ENCODE peak calls at places on chromosomes 6 and 20, in four cellular contexts. F is heart right ventricle; E is activated naive CD8-positive, alpha-beta T cell treated with anti-CD3 and anti-CD28 coated beads, Interleukin-2, amount 50 U/mL, for 24 hours; J is breast epithelium. Q is an unnamed sample.

GRCh38 chr6:138610816-138611215 is 111.5 kb upstream of the NHSL1 start:
- DNase-seq in J (no peak), F (no peak), E (no peak), Q (no peak)

GRCh38 chr6:150183966-150184365 is 41.1 kb downstream of the PPP1R14C start:
- DNase-seq in J (no peak), E (no peak), F (no peak), Q (no peak)

GRCh38 chr6:35248965-35249364 is 10.6 kb upstream of the ZNF76 start:
- DNase-seq in F (no peak), J (no peak), E (no peak), Q (no peak)

GRCh38 chr20:32983459-32984112 is 20.6 kb downstream of the SUN5 start:
- DNase-seq in J (no peak), F (no peak), E (no peak), Q (no peak)

GRCh38 chr6:105794263-105794662 is 291.9 kb upstream of the PRDM1 start:
- DNase-seq in J (no peak), E (no peak), F (peak; percentile 15), Q (no peak)

GRCh38 chr6:43609402-43609801 is 19.7 kb downstream of the GTPBP2 start:
- DNase-seq in F (no peak), J (no peak), E (no peak), Q (no peak)

GRCh38 chr20:22389836-22390542 is 194.4 kb downstream of the FOXA2 start:
- DNase-seq in J (no peak), F (no peak), E (no peak), Q (no peak)

GRCh38 chr6:72132425-72132824 is 246.1 kb downstream of the RIMS1 start:
- DNase-seq in E (no peak), J (no peak), F (no peak), Q (no peak)

GRCh38 chr6:1624071-1624847 is 14.5 kb downstream of the FOXC1 start:
- DNase-seq in F (no peak), J (no peak), E (peak; percentile 31), Q (no peak)

GRCh38 chr20:62786100-62786499 is 10.2 kb upstream of the MRGBP start:
- DNase-seq in E (no peak), J (no peak), F (no peak), Q (no peak)

GRCh38 chr20:35561268-35561667 is 19.4 kb downstream of the ERGIC3 start:
- DNase-seq in E (no peak), F (no peak), J (no peak), Q (peak; percentile 64)

GRCh38 chr20:56343861-56344381 is 14.9 kb upstream of the FAM210B start:
- DNase-seq in J (no peak), F (no peak), E (peak; percentile 63), Q (peak; percentile 51)

GRCh38 chr20:40632346-40632976 is 56.6 kb downstream of the MAFB start:
- DNase-seq in J (no peak), E (no peak), F (no peak), Q (peak; percentile 42)

GRCh38 chr20:25299801-25300200 is 51.9 kb downstream of the PYGB start:
- DNase-seq in J (no peak), F (no peak), E (no peak), Q (no peak)

GRCh38 chr6:34358389-34358906 is 34.0 kb downstream of the NUDT3 start:
- DNase-seq in E (no peak), J (no peak), F (no peak), Q (no peak)

GRCh38 chr20:31678389-31679356 is 41.0 kb downstream of the COX4I2 start:
- DNase-seq in J (no peak), E (no peak), F (no peak), Q (peak; percentile 98)

GRCh38 chr6:86017236-86017635 is 374.6 kb upstream of the SYNCRIP start:
- DNase-seq in F (no peak), E (no peak), J (no peak), Q (no peak)

GRCh38 chr6:57305112-57305511 is 12.3 kb upstream of the PRIM2 start:
- DNase-seq in F (no peak), E (no peak), J (no peak), Q (no peak)

GRCh38 chr6:44820366-44821158 is 433.1 kb downstream of the CDC5L start:
- DNase-seq in J (no peak), F (no peak), E (no peak), Q (no peak)

GRCh38 chr6:5697508-5697907 is 309.2 kb downstream of the NRN1 start:
- DNase-seq in J (no peak), E (no peak), F (no peak), Q (no peak)

GRCh38 chr6:72826744-72827438 is 205.0 kb downstream of the KCNQ5 start:
- DNase-seq in J (no peak), F (no peak), E (no peak), Q (no peak)

GRCh38 chr6:38212116-38212515 is 392.6 kb downstream of the ZFAND3 start:
- DNase-seq in J (no peak), E (no peak), F (no peak), Q (peak; percentile 38)

GRCh38 chr6:76026101-76026500 is 46.4 kb downstream of the IMPG1 start:
- DNase-seq in F (no peak), J (no peak), E (peak; percentile 3), Q (no peak)

GRCh38 chr6:26075063-26075717 is 12.0 kb upstream of the HFE start:
- DNase-seq in F (no peak), E (no peak), J (no peak), Q (no peak)

GRCh38 chr20:19773471-19773870 is 15.4 kb downstream of the RIN2 start:
- DNase-seq in E (no peak), J (no peak), F (no peak), Q (no peak)

GRCh38 chr6:642805-643204 is 14.1 kb downstream of the HUS1B start:
- DNase-seq in F (no peak), E (no peak), J (no peak), Q (no peak)

GRCh38 chr6:98957440-98957839 is 9.7 kb upstream of the FBXL4 start:
- DNase-seq in E (no peak), J (no peak), F (no peak), Q (peak; percentile 22)

GRCh38 chr20:61868006-61868405 is 197.7 kb downstream of the TAF4 start:
- DNase-seq in F (no peak), J (no peak), E (no peak), Q (no peak)

GRCh38 chr6:160912411-160912810 is 79.2 kb upstream of the MAP3K4 start:
- DNase-seq in F (no peak), J (no peak), E (no peak), Q (no peak)

GRCh38 chr20:47809561-47809960 is 24.3 kb upstream of the SULF2 start:
- DNase-seq in J (no peak), F (no peak), E (no peak), Q (no peak)

GRCh38 chr6:159692303-159693127 is 526 bp downstream of the SOD2 start:
- DNase-seq in J (no peak), E (peak; percentile 67), F (peak; percentile 51), Q (peak; percentile 37)

GRCh38 chr6:144928847-144929246 is 643.7 kb downstream of the UTRN start:
- DNase-seq in J (no peak), E (no peak), F (no peak), Q (no peak)

GRCh38 chr6:160927416-160927815 is 64.2 kb upstream of the MAP3K4 start:
- DNase-seq in E (no peak), F (no peak), J (no peak), Q (no peak)

GRCh38 chr20:32450484-32451061 is 92.4 kb downstream of the ASXL1 start:
- DNase-seq in E (no peak), J (no peak), F (no peak), Q (no peak)

Q was measured in T47D.